ENCODE peak calls at places on chromosomes 16 and 17, in five cellular contexts. L is left colon; N is activated CD4-positive, alpha-beta T cell treated with anti-CD3 and anti-CD28 coated beads for 36 hours; H is activated CD8-positive, alpha-beta T cell treated with anti-CD3 and anti-CD28 coated beads for 36 hours; T is HCT116. C is an unnamed sample.

GRCh38 chr17:50923611-50924010 is 57.5 kb upstream of the TOB1 start:
- ATAC-seq in T (no peak), L (no peak), N (no peak), H (no peak), C (no peak)

GRCh38 chr16:80569440-80570105 is 28.8 kb downstream of the DYNLRB2 start:
- ATAC-seq in H (peak), N (peak), L (no peak), T (no peak), C (peak)

GRCh38 chr17:43750154-43750553 is 8.4 kb downstream of the SOST start:
- ATAC-seq in T (no peak), H (no peak), N (no peak), L (no peak), C (peak)

GRCh38 chr16:14168146-14168545 is 97.0 kb downstream of the MRTFB start:
- ATAC-seq in H (no peak), L (no peak), N (no peak), T (no peak), C (no peak)

GRCh38 chr16:56833243-56833970 is 31.6 kb upstream of the SLC12A3 start:
- ATAC-seq in H (no peak), N (peak), L (no peak), T (no peak), C (no peak)

GRCh38 chr16:53822936-53823529 is 119.1 kb downstream of the FTO start:
- ATAC-seq in H (peak), N (peak), T (no peak), L (no peak), C (no peak)

GRCh38 chr17:3828151-3828851 is 17.7 kb downstream of the NCBP3 start:
- ATAC-seq in L (peak), T (no peak), N (no peak), H (no peak), C (no peak)

GRCh38 chr17:63480826-63481487 is 4.1 kb downstream of the ACE start:
- ATAC-seq in H (no peak), L (no peak), T (no peak), N (no peak), C (no peak)

GRCh38 chr17:32174889-32175288 is 32.6 kb downstream of the RHOT1 start:
- ATAC-seq in T (no peak), N (no peak), L (no peak), H (no peak), C (no peak)

GRCh38 chr16:11160676-11161115 is 95.3 kb downstream of the SOCS1 start:
- ATAC-seq in L (no peak), T (no peak), N (peak), H (peak), C (no peak)